ENCODE peak calls at places on chromosomes 3 and 15, in ten cellular contexts. One of them, this sample, is unnamed.

GRCh38 chr3:194095464-194095863 is 40.5 kb upstream of the HES1 start:
- DNase-seq in posterior cingulate gyrus: no peak
- DNase-seq in left ventricle myocardium inferior: peak
- DNase-seq in T-helper 2 cell: no peak
- DNase-seq in thoracic aorta: no peak
- DNase-seq in body of pancreas: peak
- DNase-seq in GM12865: no peak
- DNase-seq in PC-3: peak
- DNase-seq in COR-L47: peak
- DNase-seq in BE2C: peak
- DNase-seq in this sample: no peak

GRCh38 chr15:25508369-25509002 is 69.7 kb upstream of the UBE3A start:
- DNase-seq in BE2C: no peak
- DNase-seq in body of pancreas: no peak
- DNase-seq in left ventricle myocardium inferior: no peak
- DNase-seq in thoracic aorta: no peak
- DNase-seq in COR-L47: peak
- DNase-seq in GM12865: peak
- DNase-seq in PC-3: peak
- DNase-seq in posterior cingulate gyrus: no peak
- DNase-seq in T-helper 2 cell: no peak
- DNase-seq in this sample: peak

GRCh38 chr15:49900036-49900435 is 219.0 kb downstream of the ATP8B4 start:
- DNase-seq in thoracic aorta: no peak
- DNase-seq in T-helper 2 cell: no peak
- DNase-seq in COR-L47: no peak
- DNase-seq in GM12865: no peak
- DNase-seq in posterior cingulate gyrus: no peak
- DNase-seq in left ventricle myocardium inferior: no peak
- DNase-seq in PC-3: no peak
- DNase-seq in body of pancreas: no peak
- DNase-seq in BE2C: no peak
- DNase-seq in this sample: peak

GRCh38 chr3:194150252-194150934 is 14.4 kb downstream of the HES1 start:
- DNase-seq in T-helper 2 cell: no peak
- DNase-seq in left ventricle myocardium inferior: no peak
- DNase-seq in BE2C: no peak
- DNase-seq in GM12865: no peak
- DNase-seq in COR-L47: no peak
- DNase-seq in thoracic aorta: no peak
- DNase-seq in body of pancreas: no peak
- DNase-seq in PC-3: peak
- DNase-seq in posterior cingulate gyrus: no peak
- DNase-seq in this sample: no peak

GRCh38 chr3:68876112-68876713 is 56.1 kb downstream of the TAFA4 start:
- DNase-seq in posterior cingulate gyrus: peak
- DNase-seq in PC-3: peak
- DNase-seq in thoracic aorta: no peak
- DNase-seq in BE2C: peak
- DNase-seq in left ventricle myocardium inferior: no peak
- DNase-seq in body of pancreas: peak
- DNase-seq in GM12865: peak
- DNase-seq in T-helper 2 cell: peak
- DNase-seq in COR-L47: peak
- DNase-seq in this sample: peak

GRCh38 chr3:196225763-196226364 is 9.5 kb downstream of the SLC51A start:
- DNase-seq in T-helper 2 cell: no peak
- DNase-seq in COR-L47: no peak
- DNase-seq in BE2C: no peak
- DNase-seq in body of pancreas: no peak
- DNase-seq in thoracic aorta: no peak
- DNase-seq in GM12865: no peak
- DNase-seq in posterior cingulate gyrus: no peak
- DNase-seq in left ventricle myocardium inferior: no peak
- DNase-seq in PC-3: no peak
- DNase-seq in this sample: no peak

GRCh38 chr3:53075743-53076140 is 29.9 kb upstream of the SFMBT1 start:
- DNase-seq in posterior cingulate gyrus: no peak
- DNase-seq in BE2C: no peak
- DNase-seq in T-helper 2 cell: no peak
- DNase-seq in body of pancreas: no peak
- DNase-seq in PC-3: no peak
- DNase-seq in left ventricle myocardium inferior: no peak
- DNase-seq in thoracic aorta: no peak
- DNase-seq in GM12865: no peak
- DNase-seq in COR-L47: no peak
- DNase-seq in this sample: no peak

GRCh38 chr15:60511351-60512157 is 32.6 kb upstream of the ICE2 start:
- DNase-seq in GM12865: no peak
- DNase-seq in BE2C: peak
- DNase-seq in body of pancreas: no peak
- DNase-seq in thoracic aorta: no peak
- DNase-seq in left ventricle myocardium inferior: no peak
- DNase-seq in PC-3: no peak
- DNase-seq in COR-L47: no peak
- DNase-seq in T-helper 2 cell: no peak
- DNase-seq in posterior cingulate gyrus: no peak
- DNase-seq in this sample: no peak

GRCh38 chr3:133097214-133097613 is 59.0 kb downstream of the TMEM108 start:
- DNase-seq in thoracic aorta: no peak
- DNase-seq in PC-3: no peak
- DNase-seq in T-helper 2 cell: no peak
- DNase-seq in GM12865: no peak
- DNase-seq in left ventricle myocardium inferior: no peak
- DNase-seq in body of pancreas: no peak
- DNase-seq in COR-L47: peak
- DNase-seq in BE2C: peak
- DNase-seq in posterior cingulate gyrus: no peak
- DNase-seq in this sample: peak

GRCh38 chr3:15953841-15954240 is 156.1 kb upstream of the ANKRD28 start:
- DNase-seq in GM12865: peak
- DNase-seq in T-helper 2 cell: no peak
- DNase-seq in posterior cingulate gyrus: no peak
- DNase-seq in BE2C: no peak
- DNase-seq in COR-L47: no peak
- DNase-seq in thoracic aorta: no peak
- DNase-seq in body of pancreas: no peak
- DNase-seq in PC-3: peak
- DNase-seq in left ventricle myocardium inferior: no peak
- DNase-seq in this sample: no peak

GRCh38 chr3:49674491-49674983 is 386 bp downstream of the APEH start:
- DNase-seq in thoracic aorta: no peak
- DNase-seq in left ventricle myocardium inferior: no peak
- DNase-seq in COR-L47: no peak
- DNase-seq in GM12865: no peak
- DNase-seq in body of pancreas: no peak
- DNase-seq in posterior cingulate gyrus: no peak
- DNase-seq in BE2C: no peak
- DNase-seq in PC-3: no peak
- DNase-seq in T-helper 2 cell: no peak
- DNase-seq in this sample: no peak

GRCh38 chr15:88624156-88624970 is 3.2 kb downstream of the AEN start:
- DNase-seq in GM12865: peak
- DNase-seq in BE2C: no peak
- DNase-seq in body of pancreas: no peak
- DNase-seq in T-helper 2 cell: peak
- DNase-seq in thoracic aorta: no peak
- DNase-seq in COR-L47: no peak
- DNase-seq in PC-3: no peak
- DNase-seq in left ventricle myocardium inferior: no peak
- DNase-seq in posterior cingulate gyrus: no peak
- DNase-seq in this sample: peak

GRCh38 chr3:64653101-64653500 is 34.7 kb downstream of the ADAMTS9 start:
- DNase-seq in BE2C: no peak
- DNase-seq in left ventricle myocardium inferior: no peak
- DNase-seq in COR-L47: no peak
- DNase-seq in PC-3: no peak
- DNase-seq in posterior cingulate gyrus: no peak
- DNase-seq in thoracic aorta: no peak
- DNase-seq in T-helper 2 cell: no peak
- DNase-seq in GM12865: no peak
- DNase-seq in body of pancreas: no peak
- DNase-seq in this sample: no peak

GRCh38 chr3:141366285-141367037 is 1.8 kb upstream of the ZBTB38 start:
- DNase-seq in left ventricle myocardium inferior: peak
- DNase-seq in thoracic aorta: no peak
- DNase-seq in COR-L47: no peak
- DNase-seq in posterior cingulate gyrus: no peak
- DNase-seq in body of pancreas: peak
- DNase-seq in PC-3: peak
- DNase-seq in BE2C: no peak
- DNase-seq in GM12865: no peak
- DNase-seq in T-helper 2 cell: no peak
- DNase-seq in this sample: peak

GRCh38 chr3:14836049-14836468 is 17.3 kb downstream of the FGD5 start:
- DNase-seq in GM12865: no peak
- DNase-seq in T-helper 2 cell: no peak
- DNase-seq in BE2C: no peak
- DNase-seq in left ventricle myocardium inferior: peak
- DNase-seq in COR-L47: no peak
- DNase-seq in thoracic aorta: no peak
- DNase-seq in PC-3: no peak
- DNase-seq in posterior cingulate gyrus: no peak
- DNase-seq in body of pancreas: peak
- DNase-seq in this sample: peak